ENCODE peak calls at places on chromosomes 4 and X, in six cellular contexts. M is tibial nerve, W is GM12878, E is heart left ventricle, P is gastrocnemius medialis, C is stomach. J is an unnamed sample.

GRCh38 chrX:151754042-151754419 is 19.5 kb downstream of the CNGA2 start:
- DNase-seq in M (no peak), W (no peak), E (no peak), P (no peak), C (no peak), J (peak; percentile 33)

GRCh38 chr4:182918791-182919302 is 1.7 kb upstream of the DCTD start:
- DNase-seq in M (no peak), W (peak; percentile 40), E (no peak), P (no peak), C (no peak), J (no peak)

GRCh38 chr4:80235451-80235850 is 31.0 kb upstream of the FGF5 start:
- DNase-seq in M (no peak), W (no peak), E (no peak), P (no peak), C (no peak), J (no peak)

GRCh38 chr4:76515975-76516853 is 81.2 kb downstream of the SHROOM3 start:
- DNase-seq in M (no peak), W (peak; percentile 41), E (no peak), P (no peak), C (no peak), J (no peak)

GRCh38 chr4:41321216-41321945 is 64.7 kb downstream of the UCHL1 start:
- DNase-seq in M (no peak), W (no peak), E (no peak), P (no peak), C (no peak), J (no peak)

GRCh38 chr4:165385124-165385523 is 6.3 kb downstream of the CPE start:
- DNase-seq in M (no peak), W (no peak), E (no peak), P (no peak), C (no peak), J (no peak)

GRCh38 chr4:6751611-6752485 is 30.7 kb upstream of the KIAA0232 start:
- DNase-seq in M (no peak), W (no peak), E (no peak), P (no peak), C (no peak), J (no peak)

GRCh38 chrX:48703642-48704481 is 7.3 kb downstream of the SUV39H1 start:
- DNase-seq in M (no peak), W (no peak), E (peak; percentile 42), P (no peak), C (no peak), J (no peak)

GRCh38 chr4:160129439-160129838 is 1026.6 kb downstream of the RAPGEF2 start:
- DNase-seq in M (no peak), W (no peak), E (no peak), P (no peak), C (no peak), J (peak; percentile 6)

GRCh38 chr4:14607578-14607977 is 394.7 kb upstream of the CPEB2 start:
- DNase-seq in M (no peak), W (no peak), E (no peak), P (no peak), C (no peak), J (no peak)

GRCh38 chr4:138110815-138111214 is 131.3 kb downstream of the SLC7A11 start:
- DNase-seq in M (no peak), W (no peak), E (no peak), P (no peak), C (no peak), J (no peak)

GRCh38 chr4:38415682-38416081 is 248.3 kb upstream of the KLF3 start:
- DNase-seq in M (no peak), W (no peak), E (no peak), P (no peak), C (no peak), J (no peak)

GRCh38 chr4:47167391-47167790 is 136.0 kb downstream of the GABRB1 start:
- DNase-seq in M (no peak), W (no peak), E (no peak), P (no peak), C (no peak), J (no peak)

GRCh38 chr4:172826866-172827265 is 341.7 kb upstream of the GALNT7 start:
- DNase-seq in M (no peak), W (no peak), E (no peak), P (no peak), C (no peak), J (no peak)

GRCh38 chr4:181604546-181604945 is 638.7 kb upstream of the TENM3 start:
- DNase-seq in M (no peak), W (no peak), E (no peak), P (no peak), C (no peak), J (no peak)

GRCh38 chr4:1904042-1904441 is 32.8 kb downstream of the NSD2 start:
- DNase-seq in M (no peak), W (no peak), E (no peak), P (no peak), C (no peak), J (no peak)

GRCh38 chr4:1902243-1902642 is 31.1 kb downstream of the NSD2 start:
- DNase-seq in M (no peak), W (no peak), E (no peak), P (no peak), C (no peak), J (no peak)

GRCh38 chr4:1910643-1911042 is 39.5 kb downstream of the NSD2 start:
- DNase-seq in M (peak; percentile 40), W (no peak), E (no peak), P (no peak), C (peak; percentile 34), J (no peak)

GRCh38 chr4:1903035-1903434 is 31.8 kb downstream of the NSD2 start:
- DNase-seq in M (no peak), W (no peak), E (no peak), P (no peak), C (no peak), J (no peak)

GRCh38 chr4:1907848-1908525 is 36.8 kb downstream of the NSD2 start:
- DNase-seq in M (no peak), W (no peak), E (no peak), P (no peak), C (no peak), J (no peak)
- TF ChIP-seq POLR2A in M (no peak), W (no peak), E (no peak), P (no peak), C (no peak), J (no peak)

GRCh38 chr4:1720163-1720983 is 750 bp downstream of the TMEM129 start:
- DNase-seq in M (no peak), W (no peak), E (peak; percentile 71), P (no peak), C (peak; percentile 58), J (no peak)

GRCh38 chr4:1716065-1716945 is 4.2 kb upstream of the SLBP start:
- DNase-seq in M (no peak), W (no peak), E (no peak), P (no peak), C (no peak), J (no peak)

GRCh38 chr4:1721003-1721665 is at the start of the genes TACC3 and TMEM129:
- DNase-seq in M (peak; percentile 89), W (peak; percentile 77), E (peak; percentile 94), P (peak; percentile 93), C (peak; percentile 95), J (peak; percentile 87)

GRCh38 chr4:1717129-1718094 is 3.7 kb downstream of the TMEM129 start:
- DNase-seq in M (no peak), W (no peak), E (no peak), P (no peak), C (no peak), J (no peak)

GRCh38 chr4:1718095-1718850 is 2.9 kb downstream of the TMEM129 start:
- DNase-seq in M (no peak), W (no peak), E (no peak), P (no peak), C (peak; percentile 82), J (no peak)
- TF ChIP-seq POLR2A in M (no peak), W (no peak), E (no peak), P (no peak), C (no peak), J (no peak)

DNA sequence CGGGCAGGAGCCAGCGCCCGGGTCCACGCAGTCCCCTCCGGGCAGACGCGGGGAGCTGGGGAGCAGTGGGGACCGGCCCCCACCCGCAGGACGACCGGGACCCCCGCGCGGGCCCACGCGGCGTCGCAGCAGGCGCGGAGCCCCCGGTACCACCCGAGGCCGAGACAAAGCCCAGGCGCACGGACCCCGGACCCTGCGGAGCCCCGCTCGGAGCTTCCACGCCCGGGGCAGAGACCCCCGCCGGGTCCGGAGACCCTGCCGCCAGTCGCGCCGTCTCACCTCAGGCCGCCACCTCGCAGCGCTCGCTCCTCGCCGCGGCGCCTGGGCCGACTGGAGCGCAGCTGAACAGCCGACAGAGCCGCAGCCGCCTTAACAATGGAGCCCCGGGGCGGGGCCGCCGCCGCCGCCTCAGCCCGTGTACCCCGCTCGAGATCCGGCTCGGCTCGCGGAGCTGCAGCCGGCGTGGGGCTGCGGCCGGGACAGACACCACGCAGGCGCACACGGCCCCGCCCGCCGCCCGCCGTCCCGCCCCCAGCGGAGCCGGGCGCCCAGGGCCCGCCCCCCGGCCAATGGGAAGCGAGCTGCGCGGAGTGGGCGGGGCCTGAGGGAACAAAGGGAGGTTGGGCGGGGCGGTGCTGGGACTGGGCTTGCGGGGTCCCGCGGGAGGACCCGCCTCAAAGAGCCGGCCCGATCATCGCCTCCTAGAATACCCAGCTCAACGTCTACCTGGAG is at the start of gene AFAP1:
- DNase-seq in M (peak; percentile 79), W (no peak), E (peak; percentile 92), P (peak; percentile 58), C (peak; percentile 89), J (peak; percentile 75)
- TF ChIP-seq POLR2A in M (peak; percentile 90), W (no peak), E (no peak), P (peak; percentile 67), C (no peak), J (peak; percentile 72)

GRCh38 chr4:151107063-151107462 is 7.6 kb downstream of the RPS3A start:
- DNase-seq in M (no peak), W (no peak), E (no peak), P (no peak), C (no peak), J (no peak)

GRCh38 chr4:151103758-151104157 is 4.3 kb downstream of the RPS3A start:
- DNase-seq in M (no peak), W (no peak), E (no peak), P (no peak), C (no peak), J (no peak)

GRCh38 chr4:151110236-151110635 is 10.8 kb downstream of the RPS3A start:
- DNase-seq in M (no peak), W (no peak), E (no peak), P (no peak), C (no peak), J (no peak)

GRCh38 chr4:151104621-151105020 is 5.2 kb downstream of the RPS3A start:
- DNase-seq in M (no peak), W (no peak), E (no peak), P (no peak), C (no peak), J (no peak)

GRCh38 chr4:151105454-151106032 is 6.1 kb downstream of the RPS3A start:
- DNase-seq in M (no peak), W (no peak), E (no peak), P (no peak), C (no peak), J (no peak)
- TF ChIP-seq POLR2A in M (no peak), W (peak; percentile 25), E (no peak), P (no peak), C (no peak), J (no peak)

GRCh38 chrX:136496768-136497555 is 430 bp upstream of the HTATSF1 start:
- DNase-seq in M (peak; percentile 77), W (peak; percentile 48), E (peak; percentile 86), P (peak; percentile 65), C (peak; percentile 75), J (peak; percentile 61)
- TF ChIP-seq POLR2A in M (peak; percentile 28), W (peak; percentile 57), E (no peak), P (peak; percentile 45), C (no peak), J (peak; percentile 15)